ENCODE peak calls at places on chromosomes 1 and 21, in six cellular contexts. One of them, this sample, is unnamed.

GRCh38 chr1:62285984-62286481 is 33.2 kb downstream of the KANK4 start:
- DNase-seq in T-helper 2 cell: no peak
- DNase-seq in WTC11: peak
- DNase-seq in NCI-H748 treated with DMSO at 0.1 percent for 48 hours: no peak
- DNase-seq in CD8-positive, alpha-beta T cell: no peak
- DNase-seq in AML-193: no peak
- DNase-seq in this sample: no peak

GRCh38 chr1:99784143-99784542 is 17.7 kb upstream of the FRRS1 start:
- DNase-seq in NCI-H748 treated with DMSO at 0.1 percent for 48 hours: no peak
- DNase-seq in CD8-positive, alpha-beta T cell: no peak
- DNase-seq in AML-193: no peak
- DNase-seq in WTC11: no peak
- DNase-seq in T-helper 2 cell: no peak
- DNase-seq in this sample: no peak

GRCh38 chr1:155978973-155979429 is 654 bp upstream of the ARHGEF2 start:
- DNase-seq in AML-193: peak
- DNase-seq in CD8-positive, alpha-beta T cell: no peak
- DNase-seq in T-helper 2 cell: no peak
- DNase-seq in NCI-H748 treated with DMSO at 0.1 percent for 48 hours: no peak
- DNase-seq in WTC11: no peak
- DNase-seq in this sample: no peak

GRCh38 chr1:101139130-101139529 is 97.7 kb upstream of the S1PR1 start:
- DNase-seq in WTC11: no peak
- DNase-seq in AML-193: no peak
- DNase-seq in NCI-H748 treated with DMSO at 0.1 percent for 48 hours: no peak
- DNase-seq in CD8-positive, alpha-beta T cell: no peak
- DNase-seq in T-helper 2 cell: no peak
- DNase-seq in this sample: no peak

GRCh38 chr1:228899421-228899956 is 164.2 kb downstream of the RHOU start:
- DNase-seq in CD8-positive, alpha-beta T cell: no peak
- DNase-seq in T-helper 2 cell: no peak
- DNase-seq in AML-193: no peak
- DNase-seq in NCI-H748 treated with DMSO at 0.1 percent for 48 hours: no peak
- DNase-seq in WTC11: no peak
- DNase-seq in this sample: no peak

GRCh38 chr1:160608514-160608913 is 29.2 kb upstream of the CD84 start:
- DNase-seq in T-helper 2 cell: no peak
- DNase-seq in WTC11: no peak
- DNase-seq in AML-193: no peak
- DNase-seq in CD8-positive, alpha-beta T cell: no peak
- DNase-seq in NCI-H748 treated with DMSO at 0.1 percent for 48 hours: no peak
- DNase-seq in this sample: no peak

GRCh38 chr1:110533230-110533629 is 14.3 kb upstream of the KCNA10 start:
- DNase-seq in CD8-positive, alpha-beta T cell: no peak
- DNase-seq in NCI-H748 treated with DMSO at 0.1 percent for 48 hours: no peak
- DNase-seq in WTC11: no peak
- DNase-seq in AML-193: no peak
- DNase-seq in T-helper 2 cell: no peak
- DNase-seq in this sample: no peak

GRCh38 chr21:20592482-20592881 is 405.7 kb upstream of the NCAM2 start:
- DNase-seq in AML-193: no peak
- DNase-seq in WTC11: no peak
- DNase-seq in T-helper 2 cell: no peak
- DNase-seq in CD8-positive, alpha-beta T cell: no peak
- DNase-seq in NCI-H748 treated with DMSO at 0.1 percent for 48 hours: no peak
- DNase-seq in this sample: no peak

GRCh38 chr1:21932127-21932526 is 5.0 kb downstream of the HSPG2 start:
- DNase-seq in T-helper 2 cell: no peak
- DNase-seq in CD8-positive, alpha-beta T cell: no peak
- DNase-seq in AML-193: no peak
- DNase-seq in WTC11: no peak
- DNase-seq in NCI-H748 treated with DMSO at 0.1 percent for 48 hours: no peak
- DNase-seq in this sample: peak

GRCh38 chr1:235106457-235106856 is 22.2 kb downstream of the TOMM20 start:
- DNase-seq in T-helper 2 cell: no peak
- DNase-seq in NCI-H748 treated with DMSO at 0.1 percent for 48 hours: no peak
- DNase-seq in CD8-positive, alpha-beta T cell: no peak
- DNase-seq in AML-193: no peak
- DNase-seq in WTC11: no peak
- DNase-seq in this sample: no peak

GRCh38 chr1:66365628-66366027 is 168.3 kb upstream of the SGIP1 start:
- DNase-seq in AML-193: no peak
- DNase-seq in CD8-positive, alpha-beta T cell: no peak
- DNase-seq in T-helper 2 cell: no peak
- DNase-seq in WTC11: no peak
- DNase-seq in NCI-H748 treated with DMSO at 0.1 percent for 48 hours: no peak
- DNase-seq in this sample: no peak

GRCh38 chr1:46160212-46160611 is 14.7 kb upstream of the TSPAN1 start:
- DNase-seq in NCI-H748 treated with DMSO at 0.1 percent for 48 hours: no peak
- DNase-seq in WTC11: no peak
- DNase-seq in AML-193: no peak
- DNase-seq in CD8-positive, alpha-beta T cell: no peak
- DNase-seq in T-helper 2 cell: no peak
- DNase-seq in this sample: no peak

GRCh38 chr1:207021876-207022596 is 10.5 kb downstream of the C1orf116 start:
- DNase-seq in AML-193: no peak
- DNase-seq in NCI-H748 treated with DMSO at 0.1 percent for 48 hours: no peak
- DNase-seq in WTC11: no peak
- DNase-seq in CD8-positive, alpha-beta T cell: no peak
- DNase-seq in T-helper 2 cell: no peak
- DNase-seq in this sample: no peak

GRCh38 chr1:10378071-10378841 is 20.6 kb upstream of the PGD start:
- DNase-seq in CD8-positive, alpha-beta T cell: no peak
- DNase-seq in AML-193: no peak
- DNase-seq in NCI-H748 treated with DMSO at 0.1 percent for 48 hours: no peak
- DNase-seq in WTC11: no peak
- DNase-seq in T-helper 2 cell: no peak
- DNase-seq in this sample: no peak

GRCh38 chr1:93738075-93738622 is 56.5 kb upstream of the BCAR3 start:
- DNase-seq in T-helper 2 cell: no peak
- DNase-seq in NCI-H748 treated with DMSO at 0.1 percent for 48 hours: no peak
- DNase-seq in AML-193: no peak
- DNase-seq in WTC11: no peak
- DNase-seq in CD8-positive, alpha-beta T cell: no peak
- DNase-seq in this sample: peak

GRCh38 chr1:162631546-162632233 is 574 bp upstream of the DDR2 start:
- DNase-seq in NCI-H748 treated with DMSO at 0.1 percent for 48 hours: no peak
- DNase-seq in T-helper 2 cell: no peak
- DNase-seq in CD8-positive, alpha-beta T cell: no peak
- DNase-seq in AML-193: no peak
- DNase-seq in WTC11: no peak
- DNase-seq in this sample: no peak

GRCh38 chr1:233240839-233241682 is 54.5 kb downstream of the PCNX2 start:
- DNase-seq in AML-193: peak
- DNase-seq in WTC11: peak
- DNase-seq in NCI-H748 treated with DMSO at 0.1 percent for 48 hours: no peak
- DNase-seq in CD8-positive, alpha-beta T cell: no peak
- DNase-seq in T-helper 2 cell: no peak
- DNase-seq in this sample: no peak

GRCh38 chr1:17260264-17260663 is 11.4 kb downstream of the PADI3 start:
- DNase-seq in T-helper 2 cell: no peak
- DNase-seq in AML-193: no peak
- DNase-seq in CD8-positive, alpha-beta T cell: no peak
- DNase-seq in NCI-H748 treated with DMSO at 0.1 percent for 48 hours: no peak
- DNase-seq in WTC11: no peak
- DNase-seq in this sample: no peak

GRCh38 chr1:10178602-10179407 is 31.6 kb upstream of the KIF1B start:
- DNase-seq in WTC11: peak
- DNase-seq in NCI-H748 treated with DMSO at 0.1 percent for 48 hours: no peak
- DNase-seq in T-helper 2 cell: no peak
- DNase-seq in AML-193: no peak
- DNase-seq in CD8-positive, alpha-beta T cell: no peak
- DNase-seq in this sample: no peak

GRCh38 chr1:177569476-177569875 is 398.7 kb downstream of the BRINP2 start:
- DNase-seq in CD8-positive, alpha-beta T cell: no peak
- DNase-seq in WTC11: no peak
- DNase-seq in T-helper 2 cell: no peak
- DNase-seq in AML-193: no peak
- DNase-seq in NCI-H748 treated with DMSO at 0.1 percent for 48 hours: no peak
- DNase-seq in this sample: no peak

GRCh38 chr1:229087906-229088305 is 183.0 kb upstream of the RAB4A start:
- DNase-seq in NCI-H748 treated with DMSO at 0.1 percent for 48 hours: no peak
- DNase-seq in AML-193: no peak
- DNase-seq in T-helper 2 cell: no peak
- DNase-seq in WTC11: no peak
- DNase-seq in CD8-positive, alpha-beta T cell: no peak
- DNase-seq in this sample: no peak

GRCh38 chr1:94876362-94876761 is 50.5 kb downstream of the CNN3 start:
- DNase-seq in NCI-H748 treated with DMSO at 0.1 percent for 48 hours: no peak
- DNase-seq in WTC11: no peak
- DNase-seq in CD8-positive, alpha-beta T cell: no peak
- DNase-seq in T-helper 2 cell: no peak
- DNase-seq in AML-193: no peak
- DNase-seq in this sample: no peak

GRCh38 chr1:153770812-153771211 is 4.4 kb upstream of the SLC27A3 start:
- DNase-seq in CD8-positive, alpha-beta T cell: no peak
- DNase-seq in NCI-H748 treated with DMSO at 0.1 percent for 48 hours: no peak
- DNase-seq in AML-193: no peak
- DNase-seq in WTC11: no peak
- DNase-seq in T-helper 2 cell: no peak
- DNase-seq in this sample: no peak

GRCh38 chr21:34126691-34127090 is 53.3 kb downstream of the MRPS6 start:
- DNase-seq in AML-193: no peak
- DNase-seq in T-helper 2 cell: no peak
- DNase-seq in WTC11: no peak
- DNase-seq in CD8-positive, alpha-beta T cell: no peak
- DNase-seq in NCI-H748 treated with DMSO at 0.1 percent for 48 hours: no peak
- DNase-seq in this sample: no peak

GRCh38 chr1:246291141-246291540 is 215.9 kb downstream of the SMYD3 start:
- DNase-seq in NCI-H748 treated with DMSO at 0.1 percent for 48 hours: peak
- DNase-seq in CD8-positive, alpha-beta T cell: no peak
- DNase-seq in T-helper 2 cell: no peak
- DNase-seq in WTC11: no peak
- DNase-seq in AML-193: no peak
- DNase-seq in this sample: no peak

GRCh38 chr1:4174291-4175200 is 274.5 kb upstream of the C1orf174 start:
- DNase-seq in T-helper 2 cell: no peak
- DNase-seq in NCI-H748 treated with DMSO at 0.1 percent for 48 hours: no peak
- DNase-seq in CD8-positive, alpha-beta T cell: no peak
- DNase-seq in WTC11: no peak
- DNase-seq in AML-193: no peak
- DNase-seq in this sample: no peak

GRCh38 chr1:33342041-33342723 is 21.3 kb upstream of the A3GALT2 start:
- DNase-seq in CD8-positive, alpha-beta T cell: no peak
- DNase-seq in NCI-H748 treated with DMSO at 0.1 percent for 48 hours: peak
- DNase-seq in AML-193: no peak
- DNase-seq in WTC11: peak
- DNase-seq in T-helper 2 cell: no peak
- DNase-seq in this sample: peak

GRCh38 chr1:109764561-109765482 is 1.1 kb upstream of the EPS8L3 start:
- DNase-seq in NCI-H748 treated with DMSO at 0.1 percent for 48 hours: no peak
- DNase-seq in CD8-positive, alpha-beta T cell: no peak
- DNase-seq in WTC11: no peak
- DNase-seq in AML-193: no peak
- DNase-seq in T-helper 2 cell: no peak
- DNase-seq in this sample: no peak

GRCh38 chr1:247096958-247097357 is 7.2 kb downstream of the ZNF669 start:
- DNase-seq in WTC11: no peak
- DNase-seq in CD8-positive, alpha-beta T cell: no peak
- DNase-seq in T-helper 2 cell: no peak
- DNase-seq in AML-193: no peak
- DNase-seq in NCI-H748 treated with DMSO at 0.1 percent for 48 hours: no peak
- DNase-seq in this sample: no peak

GRCh38 chr1:245168921-245169320 is 14.1 kb downstream of the KIF26B start:
- DNase-seq in T-helper 2 cell: no peak
- DNase-seq in NCI-H748 treated with DMSO at 0.1 percent for 48 hours: no peak
- DNase-seq in CD8-positive, alpha-beta T cell: no peak
- DNase-seq in AML-193: no peak
- DNase-seq in WTC11: no peak
- DNase-seq in this sample: no peak

GRCh38 chr1:25873120-25873519 is 2.4 kb downstream of the PAQR7 start:
- DNase-seq in T-helper 2 cell: no peak
- DNase-seq in NCI-H748 treated with DMSO at 0.1 percent for 48 hours: no peak
- DNase-seq in AML-193: no peak
- DNase-seq in CD8-positive, alpha-beta T cell: no peak
- DNase-seq in WTC11: peak
- DNase-seq in this sample: no peak

GRCh38 chr1:235069577-235070563 is 58.8 kb downstream of the TOMM20 start:
- DNase-seq in AML-193: no peak
- DNase-seq in T-helper 2 cell: no peak
- DNase-seq in WTC11: no peak
- DNase-seq in CD8-positive, alpha-beta T cell: no peak
- DNase-seq in NCI-H748 treated with DMSO at 0.1 percent for 48 hours: no peak
- DNase-seq in this sample: peak

GRCh38 chr1:198681247-198681646 is 42.4 kb downstream of the PTPRC start:
- DNase-seq in CD8-positive, alpha-beta T cell: no peak
- DNase-seq in NCI-H748 treated with DMSO at 0.1 percent for 48 hours: peak
- DNase-seq in AML-193: no peak
- DNase-seq in WTC11: no peak
- DNase-seq in T-helper 2 cell: no peak
- DNase-seq in this sample: no peak